ENCODE peak calls at places on chromosomes 4 and X, in four cellular contexts. One of them, this sample, is unnamed.

GRCh38 chrX:70436380-70436779 is 8.3 kb upstream of the DLG3 start:
- DNase-seq in neuronal stem cell: no peak
- DNase-seq in mesendoderm: peak
- DNase-seq in H9: peak
- DNase-seq in this sample: no peak

GRCh38 chr4:7824218-7824617 is 115.4 kb downstream of the AFAP1 start:
- DNase-seq in mesendoderm: no peak
- DNase-seq in H9: no peak
- DNase-seq in neuronal stem cell: no peak
- DNase-seq in this sample: peak

GRCh38 chrX:74923942-74924448 is 1.3 kb downstream of the NEXMIF start:
- DNase-seq in H9: no peak
- DNase-seq in neuronal stem cell: peak
- DNase-seq in mesendoderm: peak
- DNase-seq in this sample: no peak

GRCh38 chr4:89298788-89299152 is 8.8 kb downstream of the GPRIN3 start:
- DNase-seq in H9: no peak
- DNase-seq in mesendoderm: no peak
- DNase-seq in neuronal stem cell: no peak
- DNase-seq in this sample: no peak

GRCh38 chr4:124757121-124757520 is 44.6 kb upstream of the ANKRD50 start:
- DNase-seq in H9: no peak
- DNase-seq in neuronal stem cell: no peak
- DNase-seq in mesendoderm: no peak
- DNase-seq in this sample: peak

GRCh38 chr4:10879411-10880110 is 195.0 kb upstream of the CLNK start:
- DNase-seq in mesendoderm: no peak
- DNase-seq in H9: no peak
- DNase-seq in neuronal stem cell: no peak
- DNase-seq in this sample: peak

GRCh38 chr4:972651-973424 is 531 bp downstream of the DGKQ start:
- DNase-seq in neuronal stem cell: no peak
- DNase-seq in H9: no peak
- DNase-seq in mesendoderm: no peak
- DNase-seq in this sample: no peak

GRCh38 chr4:73086095-73086869 is 16.8 kb upstream of the COX18 start:
- DNase-seq in mesendoderm: no peak
- DNase-seq in neuronal stem cell: no peak
- DNase-seq in H9: no peak
- DNase-seq in this sample: no peak

GRCh38 chr4:182240161-182241130 is 2.8 kb upstream of the TENM3 start:
- DNase-seq in mesendoderm: peak
- DNase-seq in H9: no peak
- DNase-seq in neuronal stem cell: no peak
- DNase-seq in this sample: peak

GRCh38 chr4:147578057-147578476 is 39.1 kb upstream of the TMEM184C start:
- DNase-seq in neuronal stem cell: no peak
- DNase-seq in mesendoderm: peak
- DNase-seq in H9: no peak
- DNase-seq in this sample: peak

GRCh38 chr4:6943012-6943869 is 33.6 kb downstream of the TBC1D14 start:
- DNase-seq in H9: no peak
- DNase-seq in neuronal stem cell: no peak
- DNase-seq in mesendoderm: peak
- DNase-seq in this sample: no peak

GRCh38 chr4:7807351-7807921 is 132.2 kb downstream of the AFAP1 start:
- DNase-seq in mesendoderm: no peak
- DNase-seq in H9: no peak
- DNase-seq in neuronal stem cell: no peak
- DNase-seq in this sample: no peak

GRCh38 chr4:650951-651883 is 22.9 kb downstream of the ATP5ME start:
- DNase-seq in mesendoderm: no peak
- DNase-seq in neuronal stem cell: no peak
- DNase-seq in H9: no peak
- DNase-seq in this sample: no peak

GRCh38 chr4:98027827-98028226 is 115.4 kb downstream of the STPG2 start:
- DNase-seq in H9: no peak
- DNase-seq in mesendoderm: peak
- DNase-seq in neuronal stem cell: no peak
- DNase-seq in this sample: no peak

DNA sequence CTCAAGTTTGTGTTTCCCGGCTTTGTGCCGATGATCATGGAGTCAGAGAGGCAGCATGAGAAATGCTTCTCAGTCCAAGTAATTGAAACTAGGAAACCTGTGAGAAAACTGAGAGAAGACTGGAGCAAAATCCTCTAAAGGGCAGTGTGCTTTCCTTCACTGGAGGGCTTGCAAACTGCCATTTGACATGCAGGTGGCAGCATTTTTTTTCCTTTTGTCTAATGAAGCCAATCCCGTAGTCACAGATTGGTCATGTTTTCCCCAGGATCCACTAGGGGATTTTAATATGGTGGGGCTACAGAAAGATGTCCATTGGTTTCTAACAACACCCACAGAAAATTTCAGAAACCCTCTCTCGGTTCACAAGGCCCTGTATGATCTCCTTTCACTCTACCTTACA is 117.4 kb upstream of the NUDT10 start:
- DNase-seq in mesendoderm: peak
- DNase-seq in neuronal stem cell: no peak
- DNase-seq in H9: no peak
- DNase-seq in this sample: no peak
- H3K23ac ChIP-seq in mesendoderm: no peak
- H3K23ac ChIP-seq in neuronal stem cell: no peak
- H3K23ac ChIP-seq in H9: no peak
- H3K23ac ChIP-seq in this sample: no peak

GRCh38 chr4:173524218-173525117 is 5.6 kb downstream of the HAND2 start:
- DNase-seq in neuronal stem cell: no peak
- DNase-seq in H9: peak
- DNase-seq in mesendoderm: peak
- DNase-seq in this sample: no peak
- H2BK120ac ChIP-seq in neuronal stem cell: no peak
- H2BK120ac ChIP-seq in H9: no peak
- H2BK120ac ChIP-seq in mesendoderm: no peak
- H2BK120ac ChIP-seq in this sample: no peak

GRCh38 chr4:103201724-103202123 is 3.6 kb upstream of the CENPE start:
- DNase-seq in H9: no peak
- DNase-seq in neuronal stem cell: no peak
- DNase-seq in mesendoderm: no peak
- DNase-seq in this sample: no peak
- H3K23ac ChIP-seq in H9: no peak
- H3K23ac ChIP-seq in neuronal stem cell: no peak
- H3K23ac ChIP-seq in mesendoderm: no peak
- H3K23ac ChIP-seq in this sample: no peak

GRCh38 chr4:165757426-165757825 is 115.6 kb upstream of the TLL1 start:
- DNase-seq in H9: no peak
- DNase-seq in mesendoderm: no peak
- DNase-seq in neuronal stem cell: no peak
- DNase-seq in this sample: no peak

GRCh38 chr4:165763640-165764039 is 109.4 kb upstream of the TLL1 start:
- DNase-seq in mesendoderm: no peak
- DNase-seq in neuronal stem cell: no peak
- DNase-seq in H9: no peak
- DNase-seq in this sample: no peak

GRCh38 chr4:165761968-165762367 is 111.1 kb upstream of the TLL1 start:
- DNase-seq in mesendoderm: no peak
- DNase-seq in neuronal stem cell: no peak
- DNase-seq in H9: no peak
- DNase-seq in this sample: no peak

GRCh38 chr4:165756831-165757230 is 116.2 kb upstream of the TLL1 start:
- DNase-seq in neuronal stem cell: no peak
- DNase-seq in H9: no peak
- DNase-seq in mesendoderm: no peak
- DNase-seq in this sample: no peak

DNA sequence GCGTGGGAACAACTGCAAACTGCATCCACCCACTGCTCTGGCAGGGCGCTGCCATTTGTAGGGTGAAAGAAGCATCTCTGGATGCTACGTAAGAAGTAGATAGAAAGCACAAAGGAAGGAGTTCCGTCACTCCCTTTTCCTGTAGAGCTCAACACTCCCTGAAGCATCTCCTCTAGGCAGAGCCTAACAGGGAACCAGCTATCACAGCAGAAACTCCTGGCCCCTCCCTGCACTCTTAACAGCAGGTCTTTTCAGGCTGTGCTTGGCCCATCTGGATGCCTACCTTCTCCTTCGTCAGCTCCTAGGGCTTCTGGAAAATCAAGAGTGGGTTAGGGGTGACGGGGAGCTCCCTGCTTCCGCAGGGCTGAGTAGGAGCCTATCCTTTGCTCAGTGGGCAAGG is 112.9 kb upstream of the TLL1 start:
- DNase-seq in H9: no peak
- DNase-seq in mesendoderm: no peak
- DNase-seq in neuronal stem cell: no peak
- DNase-seq in this sample: no peak
- H2BK120ac ChIP-seq in H9: no peak
- H2BK120ac ChIP-seq in mesendoderm: no peak
- H2BK120ac ChIP-seq in neuronal stem cell: no peak
- H2BK120ac ChIP-seq in this sample: no peak

GRCh38 chr4:65661469-65661868 is 8.8 kb downstream of the EPHA5 start:
- DNase-seq in mesendoderm: no peak
- DNase-seq in H9: peak
- DNase-seq in neuronal stem cell: no peak
- DNase-seq in this sample: no peak
- H3K23ac ChIP-seq in mesendoderm: no peak
- H3K23ac ChIP-seq in H9: no peak
- H3K23ac ChIP-seq in neuronal stem cell: no peak
- H3K23ac ChIP-seq in this sample: no peak

DNA sequence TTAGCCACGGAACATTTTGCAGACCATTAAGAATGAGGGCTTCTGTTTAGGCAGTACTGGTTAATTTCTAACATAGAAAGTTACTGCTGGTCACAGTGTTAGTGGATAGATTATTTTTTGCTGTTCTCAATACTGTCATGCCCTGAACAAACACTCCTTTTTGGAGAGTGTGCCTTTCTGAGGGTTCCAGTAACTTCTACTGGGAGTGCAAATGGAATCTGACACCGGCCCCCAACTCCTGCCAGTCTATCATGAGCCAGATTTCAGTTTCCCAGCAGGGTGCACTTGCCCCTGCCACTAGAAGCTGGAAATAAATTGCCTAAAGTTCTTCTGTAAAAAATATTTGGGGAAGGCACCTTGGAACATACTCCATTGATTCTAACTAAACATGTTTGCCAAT is 224.4 kb upstream of the GPC4 start:
- DNase-seq in mesendoderm: peak
- DNase-seq in H9: no peak
- DNase-seq in neuronal stem cell: no peak
- DNase-seq in this sample: no peak
- H2BK120ac ChIP-seq in mesendoderm: no peak
- H2BK120ac ChIP-seq in H9: no peak
- H2BK120ac ChIP-seq in neuronal stem cell: no peak
- H2BK120ac ChIP-seq in this sample: no peak

DNA sequence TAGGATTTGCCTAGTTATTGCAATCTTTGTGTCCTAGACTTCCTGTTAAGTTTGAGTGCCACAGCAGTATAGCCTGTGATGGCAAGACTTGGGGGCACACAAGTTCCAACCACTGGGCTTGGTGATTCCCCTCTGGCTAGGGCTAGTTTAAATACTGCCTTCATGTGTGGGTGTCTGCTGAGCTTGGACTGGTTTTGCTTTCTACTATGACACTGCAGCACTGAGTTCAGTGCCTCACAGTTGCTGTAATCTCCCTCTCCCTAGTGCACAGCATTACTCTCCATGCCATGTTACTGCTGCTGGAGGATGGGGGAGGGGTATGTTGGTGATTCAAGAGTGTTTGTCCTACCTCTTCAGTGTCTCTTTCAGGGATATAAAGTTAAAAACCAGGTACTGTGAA is 379.6 kb downstream of the IL15 start:
- DNase-seq in mesendoderm: no peak
- DNase-seq in H9: no peak
- DNase-seq in neuronal stem cell: no peak
- DNase-seq in this sample: peak
- H3K23ac ChIP-seq in mesendoderm: no peak
- H3K23ac ChIP-seq in H9: no peak
- H3K23ac ChIP-seq in neuronal stem cell: no peak
- H3K23ac ChIP-seq in this sample: no peak

GRCh38 chr4:68878048-68878447 is 62.3 kb downstream of the UGT2B10 start:
- DNase-seq in H9: no peak
- DNase-seq in neuronal stem cell: no peak
- DNase-seq in mesendoderm: no peak
- DNase-seq in this sample: no peak
- H2BK120ac ChIP-seq in H9: no peak
- H2BK120ac ChIP-seq in neuronal stem cell: no peak
- H2BK120ac ChIP-seq in mesendoderm: no peak
- H2BK120ac ChIP-seq in this sample: no peak

GRCh38 chr4:80264825-80265224 is 1.6 kb upstream of the FGF5 start:
- DNase-seq in H9: no peak
- DNase-seq in mesendoderm: no peak
- DNase-seq in neuronal stem cell: no peak
- DNase-seq in this sample: no peak
- H3K23ac ChIP-seq in H9: no peak
- H3K23ac ChIP-seq in mesendoderm: no peak
- H3K23ac ChIP-seq in neuronal stem cell: no peak
- H3K23ac ChIP-seq in this sample: peak

This sample was measured in IMR-90.